ENCODE peak calls at places on chromosomes 2 and 18, in seven cellular contexts. Y, V, N, J, T, O and A are unnamed samples.

GRCh38 chr2:234558642-234559041 is 61.8 kb upstream of the ARL4C start:
- DNase-seq in O (no peak), V (no peak), Y (no peak), T (no peak), J (no peak), N (no peak), A (no peak)

GRCh38 chr18:24121625-24122024 is 17.2 kb upstream of the CABYR start:
- DNase-seq in V (no peak), O (no peak), Y (no peak), T (no peak), N (no peak), J (no peak), A (no peak)

GRCh38 chr18:66533693-66534092 is 70.2 kb downstream of the CDH19 start:
- DNase-seq in T (no peak), O (no peak), J (no peak), V (no peak), Y (no peak), N (no peak), A (no peak)

GRCh38 chr18:63161728-63162195 is 157.8 kb downstream of the BCL2 start:
- DNase-seq in J (peak), O (peak), T (peak), N (no peak), Y (peak), V (peak), A (peak)

GRCh38 chr2:226911932-226912331 is 76.1 kb downstream of the RHBDD1 start:
- DNase-seq in Y (no peak), J (no peak), N (no peak), V (no peak), O (no peak), T (peak), A (no peak)

GRCh38 chr2:37232131-37232933 is 874 bp downstream of the NDUFAF7 start:
- DNase-seq in O (peak), N (peak), J (no peak), T (peak), V (no peak), Y (no peak), A (peak)

GRCh38 chr2:215748446-215748845 is 264.9 kb downstream of the MREG start:
- DNase-seq in V (peak), N (no peak), Y (no peak), O (peak), J (no peak), T (no peak), A (no peak)

GRCh38 chr2:201643216-201643651 is at the start of gene TMEM237:
- DNase-seq in T (no peak), N (peak), O (peak), Y (no peak), J (no peak), V (no peak), A (peak)

GRCh38 chr2:61410185-61410584 is 60.7 kb downstream of the USP34 start:
- DNase-seq in Y (no peak), J (no peak), T (no peak), O (no peak), N (no peak), V (no peak), A (no peak)

GRCh38 chr2:97673915-97674283 is 4.4 kb downstream of the C2orf92 start:
- DNase-seq in N (no peak), Y (no peak), T (no peak), O (no peak), V (no peak), J (no peak), A (no peak)

GRCh38 chr2:136154384-136154783 is 36.4 kb upstream of the CXCR4 start:
- DNase-seq in O (no peak), Y (no peak), T (peak), V (no peak), N (no peak), J (no peak), A (no peak)

GRCh38 chr2:100265226-100265625 is 57.1 kb downstream of the LONRF2 start:
- DNase-seq in T (no peak), O (no peak), Y (no peak), N (no peak), J (no peak), V (no peak), A (no peak)

GRCh38 chr2:203886579-203887230 is 19.1 kb downstream of the CTLA4 start:
- DNase-seq in V (no peak), N (no peak), O (no peak), T (no peak), J (no peak), Y (no peak), A (no peak)

GRCh38 chr18:63346471-63347183 is 20.4 kb downstream of the KDSR start:
- DNase-seq in T (no peak), V (no peak), J (no peak), N (no peak), O (no peak), Y (no peak), A (no peak)

GRCh38 chr2:55242617-55243016 is 10.1 kb downstream of the RPS27A start:
- DNase-seq in O (no peak), V (no peak), N (no peak), T (no peak), Y (no peak), J (no peak), A (no peak)

GRCh38 chr2:222752731-222753130 is 81.3 kb downstream of the MOGAT1 start:
- DNase-seq in V (no peak), Y (no peak), T (no peak), O (no peak), N (no peak), J (no peak), A (no peak)

GRCh38 chr2:238761802-238762373 is 86.0 kb upstream of the TWIST2 start:
- DNase-seq in J (no peak), V (no peak), T (peak), Y (no peak), O (no peak), N (peak), A (no peak)

GRCh38 chr2:32752952-32753351 is 125.1 kb downstream of the TTC27 start:
- DNase-seq in T (no peak), N (no peak), J (no peak), O (no peak), Y (no peak), V (no peak), A (no peak)

GRCh38 chr2:191215666-191216065 is 29.5 kb upstream of the MYO1B start:
- DNase-seq in V (no peak), N (no peak), O (no peak), Y (no peak), T (no peak), J (no peak), A (no peak)

GRCh38 chr2:17757321-17757720 is 3.4 kb downstream of the GEN1 start:
- DNase-seq in T (peak), V (no peak), O (no peak), J (no peak), Y (no peak), N (no peak), A (no peak)

GRCh38 chr2:974054-974453 is 23.4 kb downstream of the SNTG2 start:
- DNase-seq in T (no peak), J (no peak), O (no peak), Y (no peak), N (no peak), V (no peak), A (no peak)

GRCh38 chr2:226618875-226619605 is 180.6 kb downstream of the IRS1 start:
- DNase-seq in V (no peak), O (no peak), T (no peak), Y (peak), N (no peak), J (no peak), A (no peak)

GRCh38 chr2:227398684-227399398 is 11.1 kb upstream of the SCYGR1 start:
- DNase-seq in Y (no peak), T (no peak), V (no peak), J (no peak), N (no peak), O (no peak), A (no peak)

GRCh38 chr2:205712508-205712907 is 30.2 kb downstream of the NRP2 start:
- DNase-seq in Y (no peak), O (no peak), T (peak), N (no peak), V (no peak), J (no peak), A (no peak)

GRCh38 chr2:232988444-232988843 is 24.6 kb downstream of the NGEF start:
- DNase-seq in N (no peak), J (no peak), O (no peak), Y (peak), V (peak), T (peak), A (peak)

GRCh38 chr2:229715895-229716507 is 1.6 kb upstream of the DNER start:
- DNase-seq in N (peak), T (peak), Y (no peak), V (no peak), O (no peak), J (peak), A (no peak)

GRCh38 chr2:69798909-69799526 is 30.4 kb upstream of the GMCL1 start:
- DNase-seq in N (no peak), Y (no peak), T (peak), O (no peak), J (no peak), V (no peak), A (no peak)

GRCh38 chr18:12906119-12906518 is 22.1 kb upstream of the PTPN2 start:
- DNase-seq in J (no peak), N (no peak), Y (no peak), T (no peak), V (no peak), O (no peak), A (no peak)

GRCh38 chr2:228039752-228040534 is 141.5 kb downstream of the SPHKAP start:
- DNase-seq in N (no peak), Y (peak), T (no peak), J (no peak), V (no peak), O (no peak), A (no peak)

GRCh38 chr2:127094509-127095366 is 12.2 kb downstream of the BIN1 start:
- DNase-seq in O (peak), T (no peak), J (no peak), Y (no peak), N (no peak), V (no peak), A (peak)

GRCh38 chr2:172667926-172668325 is 67.7 kb upstream of the RAPGEF4 start:
- DNase-seq in O (no peak), V (no peak), Y (no peak), T (no peak), N (no peak), J (no peak), A (no peak)

GRCh38 chr2:45808294-45808693 is 156.8 kb downstream of the PRKCE start:
- DNase-seq in T (no peak), V (no peak), J (no peak), Y (no peak), O (no peak), N (no peak), A (no peak)